ENCODE peak calls at places on chromosomes 3 and 15, in eight cellular contexts. S is HFFc6, I is omental fat pad, T is mammary epithelial cell, X is GM12864, O is lower lobe of right lung, Q is Caco-2, M is BJ. C is an unnamed sample.

GRCh38 chr3:60079076-60079475 is 1029.3 kb upstream of the CFAP20DC start:
- DNase-seq in M (no peak), X (no peak), Q (no peak), S (no peak), O (no peak), I (no peak), T (no peak), C (peak; percentile 13)

GRCh38 chr15:47573673-47574072 is 143.6 kb upstream of the SEMA6D start:
- DNase-seq in M (no peak), O (no peak), Q (no peak), I (no peak), T (no peak), S (no peak), X (no peak), C (no peak)

GRCh38 chr3:109643590-109643989 is 306.2 kb upstream of the DPPA4 start:
- DNase-seq in S (peak; percentile 58), X (no peak), O (no peak), T (peak; percentile 78), M (no peak), I (no peak), Q (no peak), C (no peak)

GRCh38 chr15:98896002-98896721 is 111.4 kb downstream of the PGPEP1L start:
- DNase-seq in T (peak; percentile 53), S (peak; percentile 70), X (no peak), O (no peak), M (no peak), Q (no peak), I (no peak), C (no peak)

GRCh38 chr3:197027151-197027895 is 2.3 kb downstream of the MELTF start:
- DNase-seq in X (no peak), S (no peak), M (no peak), T (peak; percentile 54), Q (peak; percentile 22), O (no peak), I (no peak), C (peak; percentile 13)

GRCh38 chr3:194397757-194398312 is 1.2 kb downstream of the GP5 start:
- DNase-seq in S (no peak), I (no peak), M (no peak), O (no peak), T (no peak), X (no peak), Q (no peak), C (no peak)

GRCh38 chr15:53197426-53197839 is 407.3 kb upstream of the ONECUT1 start:
- DNase-seq in O (peak; percentile 63), T (peak; percentile 46), I (no peak), Q (peak; percentile 41), M (no peak), X (peak; percentile 12), S (peak; percentile 2), C (peak; percentile 46)

GRCh38 chr3:148460686-148461085 is 237.0 kb upstream of the AGTR1 start:
- DNase-seq in Q (no peak), T (no peak), O (no peak), S (no peak), X (no peak), I (no peak), M (no peak), C (no peak)

GRCh38 chr3:31858439-31858838 is 122.6 kb downstream of the OSBPL10 start:
- DNase-seq in O (no peak), Q (no peak), T (no peak), I (no peak), S (no peak), M (no peak), X (no peak), C (no peak)

GRCh38 chr3:16338124-16338523 is 73.1 kb downstream of the OXNAD1 start:
- DNase-seq in I (no peak), X (no peak), Q (no peak), S (no peak), O (peak; percentile 55), T (no peak), M (no peak), C (peak; percentile 52)

GRCh38 chr3:1561397-1561796 is 468.6 kb downstream of the CNTN6 start:
- DNase-seq in I (no peak), X (no peak), T (no peak), Q (no peak), M (no peak), S (no peak), O (no peak), C (no peak)

GRCh38 chr3:15636028-15636709 is 34.6 kb downstream of the BTD start:
- DNase-seq in T (peak; percentile 17), I (no peak), S (peak; percentile 95), M (peak; percentile 82), X (no peak), Q (no peak), O (no peak), C (no peak)

GRCh38 chr3:178900244-178900643 is 171.4 kb downstream of the ZMAT3 start:
- DNase-seq in Q (no peak), M (no peak), I (no peak), S (no peak), O (no peak), T (no peak), X (no peak), C (no peak)

GRCh38 chr3:73383470-73384049 is 241.2 kb downstream of the PDZRN3 start:
- DNase-seq in Q (no peak), S (no peak), I (no peak), O (no peak), T (no peak), M (no peak), X (no peak), C (no peak)

GRCh38 chr3:51967384-51968174 is at the start of gene PCBP4:
- DNase-seq in X (no peak), M (no peak), T (no peak), Q (peak; percentile 80), O (peak; percentile 74), I (no peak), S (peak; percentile 40), C (peak; percentile 72)

GRCh38 chr15:85752591-85752990 is 42.1 kb downstream of the KLHL25 start:
- DNase-seq in S (no peak), Q (peak; percentile 19), T (peak; percentile 64), O (peak; percentile 78), X (no peak), I (peak; percentile 19), M (no peak), C (no peak)

GRCh38 chr3:128016502-128016901 is 35.7 kb upstream of the SEC61A1 start:
- DNase-seq in M (no peak), O (no peak), T (no peak), S (no peak), I (no peak), Q (no peak), X (no peak), C (no peak)

GRCh38 chr3:44173263-44173662 is 68.4 kb upstream of the TOPAZ1 start:
- DNase-seq in S (no peak), T (no peak), X (no peak), O (no peak), I (no peak), M (no peak), Q (no peak), C (no peak)

GRCh38 chr3:155369244-155369643 is 75.8 kb upstream of the STRIT1 start:
- DNase-seq in O (no peak), S (no peak), X (no peak), T (no peak), M (no peak), Q (no peak), I (no peak), C (no peak)

GRCh38 chr15:66838202-66838601 is 136.2 kb downstream of the SMAD6 start:
- DNase-seq in M (no peak), S (no peak), T (no peak), X (no peak), Q (no peak), I (no peak), O (peak; percentile 34), C (no peak)

GRCh38 chr3:182671942-182672341 is 121.4 kb upstream of the ATP11B start:
- DNase-seq in T (peak; percentile 71), S (peak; percentile 13), M (no peak), I (no peak), Q (no peak), X (no peak), O (no peak), C (no peak)

DNA sequence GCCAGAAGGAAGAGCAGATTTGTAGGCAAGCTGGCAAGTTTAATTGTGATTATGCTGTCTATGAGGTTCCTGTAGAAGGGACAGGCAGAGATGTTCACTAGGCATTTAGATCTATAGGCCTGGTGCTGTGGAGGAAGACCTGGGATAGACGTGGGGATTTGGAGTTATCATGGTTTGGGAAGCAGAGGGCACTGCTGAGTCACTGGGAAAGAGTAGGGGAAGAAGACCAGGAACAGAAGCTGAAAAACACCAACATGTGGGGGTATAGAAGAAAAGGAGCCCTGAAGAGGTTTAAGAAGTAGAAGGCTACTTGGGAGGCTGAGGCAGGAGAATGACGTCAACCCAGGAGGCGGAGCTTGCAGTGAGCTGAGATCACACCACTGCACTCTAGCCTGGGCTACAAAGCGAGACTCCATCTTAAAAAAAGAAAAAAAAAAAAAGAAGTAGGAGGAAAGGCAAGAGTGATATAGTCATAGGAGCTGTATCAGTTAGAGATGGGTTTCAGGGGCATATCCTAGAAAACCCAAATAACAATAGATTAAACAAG is 19.3 kb downstream of the GRK7 start:
- DNase-seq in M (no peak), Q (no peak), X (no peak), T (peak; percentile 12), O (no peak), I (no peak), S (no peak), C (no peak)
- TF ChIP-seq CTCF in M (no peak), Q (no peak), X (no peak), T (no peak), O (no peak), I (no peak), S (no peak), C (no peak)

GRCh38 chr15:74723187-74723586 is 2.1 kb downstream of the CYP1A1 start:
- DNase-seq in T (no peak), I (no peak), M (no peak), O (no peak), Q (no peak), S (no peak), X (no peak), C (no peak)
- TF ChIP-seq CTCF in T (no peak), I (no peak), M (no peak), O (no peak), Q (no peak), S (no peak), X (no peak), C (no peak)

GRCh38 chr3:142366434-142366833 is 81.4 kb downstream of the XRN1 start:
- DNase-seq in X (no peak), S (peak; percentile 6), I (no peak), Q (no peak), M (no peak), T (no peak), O (no peak), C (no peak)
- TF ChIP-seq CTCF in X (peak; percentile 24), S (peak; percentile 49), I (no peak), Q (peak; percentile 28), M (peak; percentile 17), T (peak; percentile 17), O (no peak), C (peak; percentile 34)

DNA sequence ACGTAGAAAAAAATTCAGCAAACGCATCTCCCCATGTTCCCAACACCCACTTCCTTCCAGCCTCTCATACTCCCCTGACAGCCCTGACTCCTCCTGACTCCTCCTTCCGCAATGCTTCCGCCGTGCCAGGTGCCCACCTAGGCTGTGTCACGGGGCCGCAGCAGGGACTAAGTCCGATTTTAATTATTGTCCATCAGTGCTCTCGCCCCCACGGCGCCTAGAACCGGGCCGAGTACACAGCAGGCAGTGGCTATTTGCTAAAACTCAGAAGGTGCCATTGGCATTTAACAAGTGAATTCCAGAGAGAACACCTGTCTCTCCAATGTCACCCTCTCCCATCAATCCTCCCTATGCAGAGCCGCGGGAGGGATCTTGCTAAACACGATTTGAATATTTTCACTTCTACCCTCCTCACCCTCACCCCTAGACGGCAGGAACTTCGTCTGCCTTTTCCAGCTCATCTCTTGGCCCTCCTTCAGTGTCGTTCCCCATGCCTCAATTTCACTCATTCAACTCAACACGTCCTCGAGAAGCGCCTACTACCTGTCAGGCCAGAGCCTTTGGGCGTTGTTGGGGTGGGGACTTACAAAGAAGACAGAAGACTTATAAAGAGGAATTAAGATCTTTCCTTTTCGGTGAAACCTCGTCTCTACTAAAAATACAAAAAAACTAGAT is 11.5 kb upstream of the SHF start:
- DNase-seq in X (peak; percentile 38), M (no peak), Q (no peak), T (peak; percentile 30), S (no peak), I (no peak), O (no peak), C (no peak)
- TF ChIP-seq CTCF in X (no peak), M (no peak), Q (peak; percentile 2), T (no peak), S (peak; percentile 50), I (no peak), O (no peak), C (no peak)

C was measured in GM13977.